ENCODE peak calls at places on chromosomes 6 and 20, in seven cellular contexts. F, P, H, T, Y, X and L are unnamed samples. For H3K4me1, the result is how much of the 10 kb centered on the place peaks cover.

GRCh38 chr6:128238248-128238647 is 282.2 kb downstream of the PTPRK start:
- DNase-seq in F (no peak), P (no peak), H (no peak), T (no peak), Y (no peak), X (no peak), L (no peak)

GRCh38 chr20:4916991-4917881 is 84.1 kb downstream of the SLC23A2 start:
- DNase-seq in F (no peak), P (peak), H (no peak), T (no peak), Y (no peak), X (no peak), L (no peak)

GRCh38 chr6:116461563-116462507 is 660 bp downstream of the CALHM6 start:
- DNase-seq in F (peak), P (no peak), H (no peak), T (peak), Y (peak), X (no peak), L (peak)

GRCh38 chr6:28742668-28743270 is 181.0 kb downstream of the TRIM27 start:
- DNase-seq in F (peak), P (peak), H (peak), T (no peak), Y (no peak), X (peak), L (no peak)

GRCh38 chr6:131281471-131282270 is 146.4 kb downstream of the AKAP7 start:
- DNase-seq in F (no peak), P (no peak), H (no peak), T (peak), Y (peak), X (no peak), L (peak)

GRCh38 chr6:36285187-36285612 is 15.3 kb downstream of the PNPLA1 start:
- DNase-seq in F (peak), P (no peak), H (no peak), T (no peak), Y (no peak), X (no peak), L (no peak)

GRCh38 chr20:63106108-63106764 is 99.5 kb upstream of the BHLHE23 start:
- DNase-seq in F (no peak), P (peak), H (no peak), T (no peak), Y (no peak), X (no peak), L (peak)

GRCh38 chr6:96304997-96305396 is 216.6 kb upstream of the UFL1 start:
- DNase-seq in F (no peak), P (no peak), H (no peak), T (no peak), Y (no peak), X (peak), L (no peak)

DNA sequence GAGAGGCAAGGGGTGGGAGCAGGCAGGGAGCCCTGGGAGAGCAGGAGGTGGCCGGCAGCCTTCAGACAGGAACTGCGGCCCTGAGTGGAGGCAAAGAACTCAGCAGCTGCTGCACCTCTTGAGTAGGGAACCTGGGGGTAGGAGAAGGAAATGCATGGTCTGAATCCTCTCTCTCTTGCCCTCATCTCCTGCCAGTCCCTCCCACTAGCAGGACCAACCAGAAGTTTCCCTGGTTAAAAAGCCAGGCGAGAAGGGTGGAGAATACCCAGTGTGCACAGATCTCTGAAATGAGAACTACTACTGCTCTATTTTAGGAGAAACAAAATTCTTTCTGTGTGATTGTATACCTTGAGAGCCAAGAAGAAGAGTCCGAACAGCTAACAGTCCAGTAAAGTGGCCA is 25.4 kb downstream of the WRNIP1 start:
- DNase-seq in F (no peak), P (peak), H (no peak), T (no peak), Y (no peak), X (no peak), L (no peak)
- H3K4me1 ChIP-seq in F (under half), P (under half), H (half or more), T (under half), Y (under half), X (under half), L (under half)

GRCh38 chr20:19764207-19764606 is 6.1 kb downstream of the RIN2 start:
- DNase-seq in F (no peak), P (no peak), H (no peak), T (no peak), Y (no peak), X (no peak), L (peak)

GRCh38 chr20:19767070-19767469 is 9.0 kb downstream of the RIN2 start:
- DNase-seq in F (no peak), P (no peak), H (no peak), T (no peak), Y (no peak), X (no peak), L (no peak)

GRCh38 chr20:19761853-19762252 is 3.8 kb downstream of the RIN2 start:
- DNase-seq in F (no peak), P (no peak), H (no peak), T (no peak), Y (no peak), X (no peak), L (no peak)

GRCh38 chr20:19769516-19769915 is 11.5 kb downstream of the RIN2 start:
- DNase-seq in F (no peak), P (no peak), H (no peak), T (no peak), Y (no peak), X (no peak), L (no peak)

GRCh38 chr20:19765266-19765665 is 7.2 kb downstream of the RIN2 start:
- DNase-seq in F (no peak), P (no peak), H (no peak), T (no peak), Y (no peak), X (no peak), L (peak)
- H3K4me1 ChIP-seq in F (under half), P (under half), H (under half), T (under half), Y (under half), X (under half), L (under half)

GRCh38 chr6:156916108-156916801 is 139.1 kb downstream of the ARID1B start:
- DNase-seq in F (no peak), P (no peak), H (no peak), T (no peak), Y (no peak), X (no peak), L (no peak)
- H3K4me1 ChIP-seq in F (under half), P (under half), H (under half), T (under half), Y (under half), X (under half), L (under half)

GRCh38 chr6:56655996-56656395 is 13.3 kb upstream of the DST start:
- DNase-seq in F (no peak), P (no peak), H (no peak), T (no peak), Y (no peak), X (peak), L (peak)

GRCh38 chr6:56650191-56650590 is 7.5 kb upstream of the DST start:
- DNase-seq in F (no peak), P (no peak), H (no peak), T (no peak), Y (no peak), X (no peak), L (no peak)

GRCh38 chr6:56652231-56652630 is 9.5 kb upstream of the DST start:
- DNase-seq in F (no peak), P (no peak), H (no peak), T (no peak), Y (no peak), X (peak), L (no peak)

GRCh38 chr6:56655250-56655649 is 12.6 kb upstream of the DST start:
- DNase-seq in F (no peak), P (no peak), H (no peak), T (no peak), Y (no peak), X (no peak), L (no peak)

DNA sequence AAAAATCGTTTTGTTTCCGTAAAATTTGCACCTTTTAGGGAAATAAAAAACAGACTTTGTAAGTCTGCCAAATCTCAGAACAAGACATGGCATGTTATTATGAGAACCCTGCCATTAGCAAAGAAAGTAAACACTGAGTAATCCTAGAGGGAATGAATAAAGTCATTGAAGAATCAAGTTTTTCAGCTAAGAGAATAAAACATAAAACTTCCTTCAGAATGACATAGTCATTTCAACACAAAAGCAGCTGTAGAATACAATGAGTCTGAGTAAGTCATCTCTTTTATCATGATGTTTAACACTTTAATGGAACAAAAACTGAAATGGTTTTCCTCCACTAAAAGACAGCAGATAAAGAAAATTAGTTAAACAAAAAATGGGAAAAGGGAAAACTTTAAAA is 10.3 kb upstream of the DST start:
- DNase-seq in F (no peak), P (peak), H (peak), T (no peak), Y (no peak), X (peak), L (no peak)
- H3K4me1 ChIP-seq in F (under half), P (half or more), H (half or more), T (under half), Y (under half), X (half or more), L (under half)

GRCh38 chr6:43771210-43771857 is 1.3 kb downstream of the VEGFA start:
- DNase-seq in F (peak), P (peak), H (no peak), T (peak), Y (peak), X (peak), L (peak)
- H3K4me1 ChIP-seq in F (under half), P (under half), H (under half), T (under half), Y (under half), X (half or more), L (under half)

GRCh38 chr20:9179867-9180266 is 111.0 kb downstream of the PLCB4 start:
- DNase-seq in F (no peak), P (no peak), H (no peak), T (no peak), Y (no peak), X (no peak), L (no peak)
- H3K4me1 ChIP-seq in F (under half), P (under half), H (under half), T (under half), Y (under half), X (under half), L (under half)

DNA sequence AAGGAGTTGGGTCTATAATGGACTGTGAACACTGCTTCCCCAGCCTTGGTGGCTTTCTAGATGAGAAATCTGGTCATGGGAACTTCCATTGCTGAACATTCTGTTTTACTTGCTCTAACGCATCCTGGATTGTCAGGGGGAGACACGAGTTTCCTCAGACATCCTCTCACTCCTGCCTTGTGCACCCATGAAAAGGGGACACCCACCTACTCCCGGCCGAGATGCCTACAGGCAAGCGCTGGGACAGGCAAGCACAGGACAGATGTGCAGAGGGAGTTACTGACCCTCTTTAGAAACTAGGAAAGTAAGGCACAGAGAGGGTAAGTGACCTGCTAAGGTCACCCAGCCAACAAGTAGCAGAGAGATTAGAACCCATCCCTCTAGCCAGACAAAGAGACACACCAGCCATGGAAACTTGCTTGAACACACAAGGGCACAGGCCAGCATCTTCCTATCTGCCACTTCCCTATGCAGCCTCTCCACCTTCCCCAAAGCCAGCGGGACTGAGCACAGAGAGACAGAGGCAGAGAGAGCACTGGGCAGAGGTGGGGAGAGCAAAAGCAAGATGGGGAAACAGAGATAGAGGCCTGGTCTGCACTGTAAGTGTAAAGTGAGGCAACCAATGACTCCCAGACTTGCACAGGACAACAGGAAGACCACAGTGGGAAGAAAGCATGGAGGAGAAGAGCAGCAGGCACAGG is 845 bp upstream of the SFTA2 start:
- DNase-seq in F (no peak), P (no peak), H (no peak), T (no peak), Y (no peak), X (no peak), L (no peak)
- H3K4me1 ChIP-seq in F (under half), P (under half), H (under half), T (under half), Y (under half), X (under half), L (under half)

DNA sequence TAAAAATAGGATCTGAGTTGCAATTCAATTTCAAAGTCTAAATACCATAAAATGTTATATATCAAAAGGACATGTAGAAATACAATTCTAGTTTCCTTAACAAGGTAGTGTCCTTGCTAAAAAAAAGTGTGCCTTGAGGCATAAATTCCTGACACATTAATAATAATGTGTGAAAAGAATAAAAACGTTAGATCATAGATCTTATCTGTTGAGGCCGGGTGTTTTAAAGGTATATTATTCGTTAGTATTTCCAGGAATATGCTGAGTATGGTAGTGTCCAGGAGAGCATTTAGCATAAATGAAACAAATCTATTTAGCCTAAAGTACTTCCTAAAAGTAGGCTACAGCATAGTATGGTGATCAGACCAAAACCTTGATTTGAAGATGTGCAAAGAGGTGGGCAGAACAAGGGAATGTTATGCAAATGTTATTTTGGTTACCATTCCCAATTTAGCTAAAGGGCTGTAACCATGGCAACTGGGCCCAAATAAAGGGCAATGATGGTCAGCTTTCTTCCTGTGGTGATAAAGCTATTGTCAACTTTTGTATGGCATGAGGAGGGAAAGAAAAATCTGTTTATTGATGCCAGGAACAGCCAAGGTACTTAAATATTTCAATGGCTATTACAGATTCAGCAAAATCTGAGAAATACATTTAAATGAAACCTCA is 18.9 kb downstream of the MKKS start:
- DNase-seq in F (no peak), P (peak), H (no peak), T (no peak), Y (no peak), X (no peak), L (no peak)
- H3K4me1 ChIP-seq in F (under half), P (half or more), H (under half), T (under half), Y (under half), X (under half), L (under half)

GRCh38 chr6:7166410-7167293 is 58.9 kb downstream of the RREB1 start:
- DNase-seq in F (no peak), P (no peak), H (no peak), T (no peak), Y (no peak), X (no peak), L (no peak)
- H3K4me1 ChIP-seq in F (under half), P (half or more), H (under half), T (under half), Y (under half), X (half or more), L (under half)